ENCODE peak calls at places on chromosomes 6 and 20, in ten cellular contexts. W is RPMI7951, T is NCI-H510A, D is spleen, S is glutamatergic neuron, H is AG04449, P is ovary, F is lung, Z is NCI-H146, R is fibroblast of pulmonary artery. X is an unnamed sample.

GRCh38 chr20:35300469-35301262 is 8.4 kb upstream of the FAM83C start:
- DNase-seq in W (no peak), T (no peak), D (no peak), S (no peak), H (no peak), P (no peak), F (no peak), Z (no peak), R (no peak), X (no peak)

GRCh38 chr20:2151805-2152727 is 50.4 kb downstream of the STK35 start:
- DNase-seq in W (peak; percentile 69), T (no peak), D (peak; percentile 34), S (no peak), H (no peak), P (no peak), F (peak; percentile 40), Z (no peak), R (peak; percentile 25), X (no peak)

GRCh38 chr20:23937303-23938117 is 51.1 kb downstream of the GGTLC1 start:
- DNase-seq in W (peak; percentile 63), T (no peak), D (peak; percentile 77), S (peak; percentile 75), H (peak; percentile 9), P (no peak), F (peak; percentile 67), Z (peak; percentile 11), R (peak; percentile 68), X (peak; percentile 81)

GRCh38 chr20:63560856-63561609 is 7.1 kb downstream of the FNDC11 start:
- DNase-seq in W (no peak), T (no peak), D (no peak), S (no peak), H (no peak), P (no peak), F (no peak), Z (no peak), R (no peak), X (no peak)

GRCh38 chr6:9138856-9139426 is 703.6 kb upstream of the SLC35B3 start:
- DNase-seq in W (peak; percentile 71), T (no peak), D (no peak), S (no peak), H (no peak), P (no peak), F (no peak), Z (peak; percentile 11), R (no peak), X (peak; percentile 28)

GRCh38 chr6:157428418-157429202 is 47.6 kb downstream of the ZDHHC14 start:
- DNase-seq in W (no peak), T (no peak), D (no peak), S (no peak), H (no peak), P (no peak), F (no peak), Z (no peak), R (no peak), X (no peak)

GRCh38 chr6:27605401-27606342 is 132.8 kb upstream of the ZNF184 start:
- DNase-seq in W (peak; percentile 87), T (no peak), D (no peak), S (no peak), H (no peak), P (no peak), F (no peak), Z (peak; percentile 26), R (peak; percentile 77), X (peak; percentile 62)

GRCh38 chr6:33276581-33276863 is 401 bp upstream of the B3GALT4 start:
- DNase-seq in W (no peak), T (no peak), D (no peak), S (no peak), H (no peak), P (no peak), F (no peak), Z (no peak), R (no peak), X (no peak)

GRCh38 chr6:16187185-16187584 is 51.2 kb upstream of the GMPR start:
- DNase-seq in W (no peak), T (no peak), D (no peak), S (no peak), H (no peak), P (no peak), F (no peak), Z (no peak), R (no peak), X (no peak)

GRCh38 chr6:169959129-169960002 is 207.9 kb downstream of the ERMARD start:
- DNase-seq in W (no peak), T (peak; percentile 71), D (peak; percentile 91), S (no peak), H (no peak), P (no peak), F (no peak), Z (peak; percentile 85), R (no peak), X (no peak)

GRCh38 chr6:113879186-113880096 is 22.3 kb downstream of the MARCKS start:
- DNase-seq in W (peak; percentile 80), T (no peak), D (no peak), S (peak; percentile 40), H (no peak), P (peak; percentile 55), F (no peak), Z (peak; percentile 75), R (peak; percentile 85), X (peak; percentile 74)

GRCh38 chr6:109009761-109010612 is 84.7 kb downstream of the SESN1 start:
- DNase-seq in W (no peak), T (no peak), D (no peak), S (no peak), H (no peak), P (no peak), F (no peak), Z (no peak), R (no peak), X (no peak)

GRCh38 chr6:56279346-56280080 is 32.1 kb upstream of the COL21A1 start:
- DNase-seq in W (no peak), T (no peak), D (no peak), S (no peak), H (no peak), P (no peak), F (no peak), Z (no peak), R (peak; percentile 7), X (peak; percentile 44)

GRCh38 chr6:131116755-131117360 is 18.4 kb upstream of the AKAP7 start:
- DNase-seq in W (peak; percentile 58), T (no peak), D (no peak), S (no peak), H (no peak), P (no peak), F (no peak), Z (peak; percentile 57), R (peak; percentile 80), X (no peak)

GRCh38 chr6:29112135-29112534 is 4.3 kb downstream of the OR2J3 start:
- DNase-seq in W (no peak), T (no peak), D (no peak), S (no peak), H (no peak), P (no peak), F (no peak), Z (no peak), R (no peak), X (no peak)

GRCh38 chr6:26389349-26389799 is 6.5 kb downstream of the BTN2A2 start:
- DNase-seq in W (no peak), T (no peak), D (no peak), S (no peak), H (no peak), P (no peak), F (no peak), Z (no peak), R (peak; percentile 53), X (no peak)

GRCh38 chr6:44062105-44062770 is 65.0 kb downstream of the MRPL14 start:
- DNase-seq in W (peak; percentile 48), T (no peak), D (no peak), S (no peak), H (no peak), P (no peak), F (no peak), Z (no peak), R (no peak), X (no peak)

GRCh38 chr20:53517146-53517545 is 76.5 kb downstream of the ZNF217 start:
- DNase-seq in W (peak; percentile 52), T (no peak), D (no peak), S (no peak), H (no peak), P (no peak), F (no peak), Z (peak; percentile 60), R (no peak), X (no peak)

GRCh38 chr20:21099653-21100589 is 6.2 kb downstream of the LINC00237 start:
- DNase-seq in W (no peak), T (peak; percentile 65), D (peak; percentile 90), S (peak; percentile 66), H (no peak), P (no peak), F (peak; percentile 45), Z (peak; percentile 65), R (peak; percentile 10), X (peak; percentile 78)